ENCODE peak calls at places on chromosome 5, in five cellular contexts. O is stomach; M is fibroblast of lung; Y is neuronal stem cell; Q is naive thymus-derived CD4-positive, alpha-beta T cell. U is an unnamed sample.
A peak's percentile ranks its signal among the peaks of the same experiment; 100 is the strongest.

GRCh38 chr5:66351822-66352221 is 207.7 kb downstream of the SREK1 start:
- DNase-seq in M (no peak), O (no peak), Y (no peak), Q (no peak), U (no peak)

GRCh38 chr5:81884871-81885270 is 87.0 kb upstream of the ATG10 start:
- DNase-seq in Y (no peak), M (no peak), Q (no peak), O (no peak), U (no peak)

GRCh38 chr5:14148483-14148882 is 5.3 kb downstream of the TRIO start:
- DNase-seq in Q (no peak), Y (no peak), O (no peak), M (no peak), U (no peak)

GRCh38 chr5:96175090-96175489 is 213.4 kb upstream of the ELL2 start:
- DNase-seq in Y (no peak), O (no peak), M (no peak), Q (no peak), U (no peak)

GRCh38 chr5:87120518-87121314 is 147.0 kb upstream of the RASA1 start:
- DNase-seq in M (peak; percentile 74), Q (peak; percentile 9), Y (no peak), O (no peak), U (no peak)

GRCh38 chr5:96703384-96703910 is 41.3 kb downstream of the CAST start:
- DNase-seq in Y (no peak), M (peak; percentile 55), Q (peak; percentile 83), O (peak; percentile 76), U (no peak)

GRCh38 chr5:111859533-111860270 is 102.7 kb upstream of the NREP start:
- DNase-seq in O (no peak), M (peak; percentile 96), Y (no peak), Q (no peak), U (no peak)

GRCh38 chr5:109567374-109568044 is 122.2 kb upstream of the MAN2A1 start:
- DNase-seq in Y (no peak), Q (no peak), O (no peak), M (peak; percentile 61), U (no peak)

GRCh38 chr5:29924107-29924506 is 1269.4 kb upstream of the CDH6 start:
- DNase-seq in Q (no peak), O (no peak), M (no peak), Y (no peak), U (no peak)

GRCh38 chr5:110386782-110387181 is 339.7 kb downstream of the TMEM232 start:
- DNase-seq in M (peak; percentile 4), O (no peak), Y (no peak), Q (no peak), U (no peak)

DNA sequence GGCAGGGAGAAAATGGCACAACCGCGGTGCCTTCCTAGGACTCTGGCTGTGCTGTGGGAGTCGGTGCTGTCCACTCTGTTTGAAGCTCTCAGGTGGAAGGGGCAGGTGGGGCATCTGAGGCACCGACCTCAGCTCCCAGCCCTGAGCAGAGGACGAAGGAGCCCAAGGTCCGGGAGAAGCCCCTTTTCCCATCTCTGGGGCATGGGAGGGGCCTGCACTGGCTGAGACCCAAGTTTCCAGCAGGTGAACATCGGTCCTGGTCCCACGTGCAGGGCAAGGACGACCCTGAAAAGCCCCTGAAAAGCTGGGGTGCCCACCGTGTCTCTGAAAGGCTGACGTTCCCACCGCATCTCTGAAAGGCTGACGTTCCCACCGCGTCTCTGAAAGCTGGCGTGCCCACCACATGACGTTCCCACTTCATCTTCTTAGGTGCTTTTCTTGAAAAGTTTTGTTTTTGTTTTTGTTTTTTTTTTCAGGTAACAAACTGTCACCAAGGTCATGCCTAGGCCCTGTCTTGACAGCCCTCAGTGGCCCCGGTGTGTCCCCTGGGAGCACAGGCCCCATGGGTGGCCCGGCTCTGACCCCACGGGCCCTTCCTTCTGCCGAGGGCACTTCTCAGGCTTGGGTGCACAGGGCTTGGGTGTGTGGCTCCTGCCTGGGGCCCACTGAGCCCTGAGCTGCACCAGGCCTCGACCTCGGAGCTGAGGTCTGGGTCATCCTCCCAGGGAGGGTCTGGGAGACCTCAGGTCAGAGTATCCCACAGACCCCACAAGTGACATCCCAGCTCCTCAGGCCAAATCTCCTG is 17.8 kb upstream of the SLC9A3 start:
- DNase-seq in M (no peak), Q (no peak), O (no peak), Y (no peak), U (no peak)
- H3K27ac ChIP-seq in M (no peak overlapping the region), Q (no peak overlapping the region), O (no peak overlapping the region), Y (no peak overlapping the region), U (no peak overlapping the region)

GRCh38 chr5:98899456-98899855 is 29.4 kb downstream of the CHD1 start:
- DNase-seq in O (no peak), M (no peak), Y (no peak), Q (no peak), U (no peak)
- H3K36me3 ChIP-seq in O (peaks cover 100% of the 10 kb centered on the region), M (peaks cover 7% of the 10 kb centered on the region), Y (peaks cover 99% of the 10 kb centered on the region), Q (peaks cover 32% of the 10 kb centered on the region), U (peaks cover 90% of the 10 kb centered on the region)

DNA sequence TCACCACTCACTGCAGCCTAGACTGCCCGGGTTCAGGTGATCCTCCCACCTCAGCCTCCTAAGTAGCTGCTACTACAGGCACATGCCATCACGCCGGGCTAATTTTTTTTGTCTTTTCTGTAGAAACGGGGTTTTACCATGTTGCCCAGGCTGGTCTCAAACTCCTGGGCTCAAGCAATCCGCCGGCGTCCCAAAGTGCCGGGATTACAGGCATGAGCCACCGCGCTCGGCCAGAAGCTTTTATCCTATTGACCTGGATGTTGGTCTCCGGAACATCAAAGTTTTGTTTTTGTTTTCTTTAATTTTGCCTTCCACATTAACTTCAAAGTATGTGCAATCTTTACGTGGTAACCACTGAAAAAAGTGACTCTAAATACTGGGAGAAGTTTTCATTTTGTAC is 42.4 kb upstream of the FST start:
- DNase-seq in Y (no peak), M (no peak), O (no peak), Q (no peak), U (no peak)
- H3K27ac ChIP-seq in Y (no peak overlapping the region), M (no peak overlapping the region), O (no peak overlapping the region), Q (no peak overlapping the region), U (no peak overlapping the region)

DNA sequence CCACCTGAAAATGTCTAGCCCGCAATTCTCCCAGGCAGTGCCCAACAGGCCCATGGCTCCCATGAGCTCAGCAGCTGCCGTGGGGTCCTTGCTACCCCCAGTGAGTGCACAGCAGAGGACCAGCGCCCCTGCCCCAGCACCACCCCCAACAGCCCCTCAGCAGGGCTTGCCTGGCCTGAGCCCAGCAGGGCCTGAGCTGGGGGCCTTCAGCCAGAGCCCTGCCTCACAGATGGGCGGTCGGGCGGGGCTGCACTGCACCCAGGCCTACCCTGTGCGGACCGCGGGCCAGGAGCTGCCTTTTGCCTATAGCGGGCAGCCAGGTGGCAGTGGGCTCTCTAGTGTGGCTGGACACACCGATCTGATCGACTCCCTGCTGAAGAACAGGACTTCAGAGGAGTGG is 19.3 kb upstream of the LTC4S start:
- DNase-seq in M (no peak), Q (no peak), Y (no peak), O (no peak), U (no peak)
- H3K36me3 ChIP-seq in M (peaks cover 15% of the 10 kb centered on the region), Q (peaks cover 13% of the 10 kb centered on the region), Y (peaks cover 99% of the 10 kb centered on the region), O (peaks cover 98% of the 10 kb centered on the region), U (peaks cover 79% of the 10 kb centered on the region)

GRCh38 chr5:9930156-9930555 is 300.0 kb upstream of the TAS2R1 start:
- DNase-seq in Q (no peak), M (no peak), Y (no peak), O (no peak), U (no peak)

GRCh38 chr5:9928266-9928750 is 298.2 kb upstream of the TAS2R1 start:
- DNase-seq in Y (no peak), Q (no peak), O (no peak), M (no peak), U (no peak)

GRCh38 chr5:9924614-9925013 is 294.5 kb upstream of the TAS2R1 start:
- DNase-seq in O (no peak), Q (no peak), M (peak; percentile 96), Y (no peak), U (no peak)

GRCh38 chr5:9927521-9927997 is 297.4 kb upstream of the TAS2R1 start:
- DNase-seq in Y (no peak), O (no peak), M (peak; percentile 11), Q (no peak), U (no peak)

GRCh38 chr5:9927106-9927505 is 297.0 kb upstream of the TAS2R1 start:
- DNase-seq in Y (peak; percentile 4), M (no peak), O (no peak), Q (no peak), U (no peak)
- H3K27ac ChIP-seq in Y (peak overlapping the region; percentile 37), M (no peak overlapping the region), O (no peak overlapping the region), Q (no peak overlapping the region), U (no peak overlapping the region)

GRCh38 chr5:60649288-60649917 is 50.6 kb downstream of the DEPDC1B start:
- DNase-seq in O (no peak), M (peak; percentile 59), Q (no peak), Y (no peak), U (no peak)

GRCh38 chr5:60652206-60652605 is 47.8 kb downstream of the DEPDC1B start:
- DNase-seq in O (no peak), Q (no peak), Y (no peak), M (peak; percentile 95), U (no peak)
- H3K36me3 ChIP-seq in O (no peaks in the 10 kb centered on the region), Q (no peaks in the 10 kb centered on the region), Y (peaks cover 5% of the 10 kb centered on the region), M (no peaks in the 10 kb centered on the region), U (no peaks in the 10 kb centered on the region)

GRCh38 chr5:149594206-149594895 is 13.1 kb downstream of the ARHGEF37 start:
- DNase-seq in Y (no peak), Q (no peak), O (no peak), M (no peak), U (no peak)

GRCh38 chr5:149599375-149599774 is 18.1 kb downstream of the ARHGEF37 start:
- DNase-seq in O (no peak), Y (no peak), M (no peak), Q (no peak), U (no peak)

GRCh38 chr5:149598966-149599365 is 17.7 kb downstream of the ARHGEF37 start:
- DNase-seq in Q (no peak), O (no peak), M (no peak), Y (no peak), U (no peak)

GRCh38 chr5:149597618-149598017 is 16.3 kb downstream of the ARHGEF37 start:
- DNase-seq in Y (no peak), M (no peak), O (no peak), Q (no peak), U (no peak)

DNA sequence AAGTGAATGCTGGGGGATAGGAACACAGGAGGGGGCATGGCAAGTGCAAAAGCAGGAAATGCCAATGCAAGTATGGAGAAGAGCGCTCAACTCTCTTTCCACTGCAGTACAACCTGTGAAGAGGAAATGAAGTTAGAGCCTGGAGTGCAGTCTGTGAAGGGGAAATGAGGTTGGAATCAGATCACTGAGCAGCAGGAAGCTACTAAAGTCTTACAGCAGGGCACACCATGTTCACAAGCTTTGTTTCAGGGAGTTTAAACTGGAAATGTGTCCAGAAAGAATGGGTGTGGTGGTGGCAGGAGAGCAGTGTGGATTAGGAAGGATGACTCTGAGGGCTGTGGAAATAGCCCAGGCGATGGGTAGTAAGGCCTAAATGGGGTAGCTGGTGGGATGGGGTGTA is 15.4 kb downstream of the ARHGEF37 start:
- DNase-seq in Q (no peak), O (no peak), M (no peak), Y (no peak), U (no peak)
- H3K27ac ChIP-seq in Q (no peak overlapping the region), O (peak overlapping the region; percentile 59), M (no peak overlapping the region), Y (no peak overlapping the region), U (no peak overlapping the region)